ENCODE peak calls at places on chromosomes 11 and 22, in four cellular contexts. One of them, this sample, is unnamed.

GRCh38 chr11:29019960-29020683 is 911.9 kb downstream of the METTL15 start:
- DNase-seq in K562: no peak
- DNase-seq in WTC11: peak; percentile 19
- DNase-seq in HepG2: no peak
- DNase-seq in this sample: no peak

GRCh38 chr11:45265963-45266692 is 20.0 kb downstream of the SYT13 start:
- DNase-seq in WTC11: no peak
- DNase-seq in K562: no peak
- DNase-seq in HepG2: no peak
- DNase-seq in this sample: no peak

GRCh38 chr11:111409915-111410314 is 30.8 kb upstream of the POU2AF1 start:
- DNase-seq in WTC11: no peak
- DNase-seq in HepG2: no peak
- DNase-seq in K562: no peak
- DNase-seq in this sample: no peak

GRCh38 chr11:41522899-41523672 is 63.6 kb upstream of the LRRC4C start:
- DNase-seq in HepG2: no peak
- DNase-seq in WTC11: no peak
- DNase-seq in K562: no peak
- DNase-seq in this sample: no peak

GRCh38 chr11:46235777-46236688 is 41.4 kb upstream of the CREB3L1 start:
- DNase-seq in K562: no peak
- DNase-seq in WTC11: no peak
- DNase-seq in HepG2: no peak
- DNase-seq in this sample: no peak

GRCh38 chr11:70225629-70226582 is 22.8 kb downstream of the FADD start:
- DNase-seq in WTC11: no peak
- DNase-seq in K562: no peak
- DNase-seq in HepG2: no peak
- DNase-seq in this sample: no peak

GRCh38 chr22:37930270-37930951 is 23.0 kb downstream of the C22orf23 start:
- DNase-seq in HepG2: no peak
- DNase-seq in WTC11: peak; percentile 36
- DNase-seq in K562: no peak
- DNase-seq in this sample: peak; percentile 51

GRCh38 chr22:48849963-48850657 is 977.6 kb downstream of the BRD1 start:
- DNase-seq in K562: no peak
- DNase-seq in WTC11: no peak
- DNase-seq in HepG2: no peak
- DNase-seq in this sample: no peak

GRCh38 chr22:36816635-36817428 is at the start of gene PVALB:
- DNase-seq in K562: peak; percentile 19
- DNase-seq in WTC11: peak; percentile 46
- DNase-seq in HepG2: no peak
- DNase-seq in this sample: peak; percentile 84

GRCh38 chr11:46183819-46184218 is 62.6 kb upstream of the PHF21A start:
- DNase-seq in K562: no peak
- DNase-seq in WTC11: no peak
- DNase-seq in HepG2: no peak
- DNase-seq in this sample: no peak

GRCh38 chr11:1263036-1263435 is 40.2 kb downstream of the MUC5B start:
- DNase-seq in K562: no peak
- DNase-seq in WTC11: no peak
- DNase-seq in HepG2: peak; percentile 5
- DNase-seq in this sample: no peak

GRCh38 chr11:116376547-116376946 is 396.2 kb downstream of the BUD13 start:
- DNase-seq in K562: no peak
- DNase-seq in HepG2: peak; percentile 80
- DNase-seq in WTC11: no peak
- DNase-seq in this sample: no peak

GRCh38 chr11:76266269-76266668 is 60.0 kb upstream of the WNT11 start:
- DNase-seq in HepG2: no peak
- DNase-seq in K562: no peak
- DNase-seq in WTC11: no peak
- DNase-seq in this sample: no peak

GRCh38 chr22:45211848-45212247 is 28.8 kb downstream of the KIAA0930 start:
- DNase-seq in HepG2: no peak
- DNase-seq in K562: no peak
- DNase-seq in WTC11: no peak
- DNase-seq in this sample: no peak

GRCh38 chr11:123567466-123567865 is 87.0 kb downstream of the SCN3B start:
- DNase-seq in WTC11: no peak
- DNase-seq in K562: no peak
- DNase-seq in HepG2: no peak
- DNase-seq in this sample: no peak

GRCh38 chr11:113555071-113555739 is 80.0 kb upstream of the DRD2 start:
- DNase-seq in WTC11: no peak
- DNase-seq in K562: peak; percentile 62
- DNase-seq in HepG2: no peak
- DNase-seq in this sample: no peak

GRCh38 chr22:32469799-32470212 is 4.8 kb upstream of the FBXO7 start:
- DNase-seq in WTC11: no peak
- DNase-seq in K562: peak; percentile 64
- DNase-seq in HepG2: no peak
- DNase-seq in this sample: no peak

GRCh38 chr11:124863137-124863825 is 2.0 kb upstream of the ROBO3 start:
- DNase-seq in K562: no peak
- DNase-seq in HepG2: peak; percentile 20
- DNase-seq in WTC11: peak; percentile 44
- DNase-seq in this sample: no peak

GRCh38 chr11:5593146-5593545 is 3.3 kb upstream of the TRIM6 start:
- DNase-seq in K562: no peak
- DNase-seq in WTC11: no peak
- DNase-seq in HepG2: no peak
- DNase-seq in this sample: no peak

GRCh38 chr11:113623114-113623513 is 83.0 kb downstream of the TMPRSS5 start:
- DNase-seq in WTC11: no peak
- DNase-seq in HepG2: no peak
- DNase-seq in K562: no peak
- DNase-seq in this sample: no peak

GRCh38 chr11:131800452-131800851 is 430.0 kb downstream of the NTM start:
- DNase-seq in WTC11: no peak
- DNase-seq in K562: no peak
- DNase-seq in HepG2: no peak
- DNase-seq in this sample: no peak

GRCh38 chr11:83249972-83250593 is 36.1 kb downstream of the CCDC90B start:
- DNase-seq in WTC11: no peak
- DNase-seq in HepG2: peak; percentile 24
- DNase-seq in K562: peak; percentile 52
- DNase-seq in this sample: peak; percentile 32

GRCh38 chr11:81979444-81979843 is 754.2 kb downstream of the FAM181B start:
- DNase-seq in WTC11: no peak
- DNase-seq in HepG2: no peak
- DNase-seq in K562: no peak
- DNase-seq in this sample: no peak

GRCh38 chr11:81970886-81971285 is 762.8 kb downstream of the FAM181B start:
- DNase-seq in K562: no peak
- DNase-seq in HepG2: no peak
- DNase-seq in WTC11: no peak
- DNase-seq in this sample: no peak

DNA sequence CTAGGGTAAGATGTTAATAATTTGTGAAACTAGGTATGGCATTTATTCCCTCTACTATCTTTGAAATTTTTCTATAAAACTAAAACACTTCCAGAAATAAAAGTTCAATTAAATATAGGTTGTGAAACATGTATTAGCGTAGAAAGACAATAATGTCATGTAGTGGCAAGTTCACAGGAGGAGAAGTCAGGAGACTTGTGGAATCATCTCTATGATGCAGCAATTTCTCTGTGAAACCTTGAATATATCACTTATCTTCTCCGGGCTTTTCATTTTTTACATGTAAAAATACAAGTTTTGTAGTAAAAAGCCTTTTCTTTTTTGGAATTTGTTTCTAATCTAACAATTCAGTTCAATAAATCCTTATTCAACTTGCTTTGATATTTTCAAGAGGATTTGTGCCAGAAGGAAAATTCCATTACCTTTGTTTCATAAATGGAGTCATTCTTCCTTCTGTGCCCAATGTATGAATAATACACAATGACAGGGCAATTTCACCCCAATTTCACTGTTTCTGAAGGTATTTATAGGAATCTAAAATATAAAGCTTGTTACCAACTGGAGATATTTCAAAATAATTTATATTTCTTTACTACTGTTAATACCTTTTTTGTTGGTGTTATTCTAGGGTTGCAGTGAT is 758.3 kb downstream of the FAM181B start:
- DNase-seq in K562: no peak
- DNase-seq in HepG2: no peak
- DNase-seq in WTC11: no peak
- DNase-seq in this sample: no peak
- TF ChIP-seq ELF4 in K562: no peak
- TF ChIP-seq ELF4 in HepG2: no peak
- TF ChIP-seq ELF4 in WTC11: no peak
- TF ChIP-seq ELF4 in this sample: no peak

DNA sequence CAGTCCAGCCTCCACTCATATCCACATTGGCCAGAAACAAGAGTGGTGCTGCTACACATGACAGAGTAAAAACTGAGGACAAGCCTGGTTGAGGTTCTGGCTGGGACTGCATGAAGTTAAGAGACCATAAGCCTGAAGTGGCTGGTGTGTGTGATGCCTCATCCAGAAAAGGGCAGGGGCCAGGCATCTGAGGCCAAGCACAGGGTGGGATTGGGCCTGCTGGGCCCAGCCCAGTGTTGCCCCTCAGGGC is 25.3 kb downstream of the ARVCF start:
- DNase-seq in WTC11: no peak
- DNase-seq in HepG2: no peak
- DNase-seq in K562: no peak
- DNase-seq in this sample: no peak
- TF ChIP-seq ELF4 in WTC11: no peak
- TF ChIP-seq ELF4 in HepG2: no peak
- TF ChIP-seq ELF4 in K562: no peak
- TF ChIP-seq ELF4 in this sample: no peak

DNA sequence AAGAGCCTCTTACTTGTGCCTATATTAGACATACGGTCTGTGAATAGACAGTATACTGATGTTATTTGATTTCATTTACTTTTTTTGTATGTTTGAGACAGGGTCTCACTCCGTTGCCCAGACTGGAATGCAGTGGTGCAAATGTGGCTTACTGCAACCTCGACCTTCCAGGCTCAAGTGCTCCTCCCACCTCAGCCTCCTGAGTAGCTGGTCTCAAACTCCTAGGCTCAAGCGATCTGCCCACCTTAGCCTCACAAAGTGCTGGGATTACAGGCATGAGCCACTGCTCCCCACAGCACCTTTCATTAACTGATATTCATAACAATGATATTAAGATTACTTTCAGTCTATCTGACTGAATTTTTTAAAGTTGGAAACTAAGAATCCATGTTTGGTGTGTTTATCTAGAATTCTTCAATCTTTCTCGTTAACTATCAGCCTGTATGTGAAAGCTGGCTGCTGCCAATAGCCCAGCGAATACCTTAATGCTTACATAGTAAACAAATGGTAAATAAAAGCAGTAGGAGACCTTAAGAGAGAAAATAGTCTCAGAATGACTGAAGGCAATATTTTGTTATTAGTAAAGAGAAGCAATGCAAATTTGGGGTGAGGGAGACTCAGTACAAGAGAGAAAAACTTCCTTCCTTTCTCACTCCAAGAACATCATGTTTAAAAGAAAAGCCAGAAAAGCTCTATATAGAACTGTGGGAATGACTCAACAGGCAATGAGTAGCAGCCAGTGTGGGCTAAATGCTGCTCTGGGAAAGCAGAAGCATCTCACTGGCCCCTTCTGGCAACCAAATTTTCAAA is 101.9 kb downstream of the MRTFA start:
- DNase-seq in K562: peak; percentile 10
- DNase-seq in WTC11: no peak
- DNase-seq in HepG2: no peak
- DNase-seq in this sample: no peak
- TF ChIP-seq ELF4 in K562: no peak
- TF ChIP-seq ELF4 in WTC11: no peak
- TF ChIP-seq ELF4 in HepG2: no peak
- TF ChIP-seq ELF4 in this sample: no peak

GRCh38 chr22:44142421-44143116 is 38.2 kb upstream of the PARVG start:
- DNase-seq in HepG2: no peak
- DNase-seq in K562: no peak
- DNase-seq in WTC11: no peak
- DNase-seq in this sample: no peak
- TF ChIP-seq ELF4 in HepG2: no peak
- TF ChIP-seq ELF4 in K562: no peak
- TF ChIP-seq ELF4 in WTC11: no peak
- TF ChIP-seq ELF4 in this sample: no peak

GRCh38 chr11:13207270-13207664 is 70.3 kb upstream of the BMAL1 start:
- DNase-seq in K562: no peak
- DNase-seq in WTC11: no peak
- DNase-seq in HepG2: no peak
- DNase-seq in this sample: no peak

GRCh38 chr11:13210424-13210823 is 67.2 kb upstream of the BMAL1 start:
- DNase-seq in HepG2: peak; percentile 57
- DNase-seq in K562: peak; percentile 16
- DNase-seq in WTC11: peak; percentile 62
- DNase-seq in this sample: peak; percentile 57

GRCh38 chr11:13207665-13208594 is 69.7 kb upstream of the BMAL1 start:
- DNase-seq in WTC11: no peak
- DNase-seq in HepG2: peak; percentile 54
- DNase-seq in K562: peak; percentile 38
- DNase-seq in this sample: no peak

GRCh38 chr11:13209379-13209778 is 68.2 kb upstream of the BMAL1 start:
- DNase-seq in K562: no peak
- DNase-seq in WTC11: no peak
- DNase-seq in HepG2: no peak
- DNase-seq in this sample: no peak

GRCh38 chr11:13208921-13209320 is 68.7 kb upstream of the BMAL1 start:
- DNase-seq in HepG2: no peak
- DNase-seq in WTC11: no peak
- DNase-seq in K562: no peak
- DNase-seq in this sample: no peak
- TF ChIP-seq ELF4 in HepG2: no peak
- TF ChIP-seq ELF4 in WTC11: no peak
- TF ChIP-seq ELF4 in K562: no peak
- TF ChIP-seq ELF4 in this sample: no peak

GRCh38 chr11:27055065-27055682 is 14.6 kb downstream of the BBOX1 start:
- DNase-seq in WTC11: no peak
- DNase-seq in K562: no peak
- DNase-seq in HepG2: peak; percentile 96
- DNase-seq in this sample: no peak

GRCh38 chr11:27061078-27061477 is 20.5 kb downstream of the BBOX1 start:
- DNase-seq in K562: no peak
- DNase-seq in WTC11: no peak
- DNase-seq in HepG2: no peak
- DNase-seq in this sample: no peak

GRCh38 chr11:27064086-27064485 is 23.5 kb downstream of the BBOX1 start:
- DNase-seq in WTC11: no peak
- DNase-seq in HepG2: no peak
- DNase-seq in K562: no peak
- DNase-seq in this sample: no peak

GRCh38 chr11:27059431-27059830 is 18.8 kb downstream of the BBOX1 start:
- DNase-seq in HepG2: no peak
- DNase-seq in K562: no peak
- DNase-seq in WTC11: no peak
- DNase-seq in this sample: no peak

GRCh38 chr11:27058456-27058855 is 17.8 kb downstream of the BBOX1 start:
- DNase-seq in WTC11: no peak
- DNase-seq in K562: no peak
- DNase-seq in HepG2: no peak
- DNase-seq in this sample: no peak
- TF ChIP-seq ELF4 in WTC11: no peak
- TF ChIP-seq ELF4 in K562: no peak
- TF ChIP-seq ELF4 in HepG2: no peak
- TF ChIP-seq ELF4 in this sample: no peak

GRCh38 chr11:68804786-68805185 is 36.9 kb downstream of the CPT1A start:
- DNase-seq in WTC11: peak; percentile 35
- DNase-seq in K562: no peak
- DNase-seq in HepG2: no peak
- DNase-seq in this sample: no peak
- TF ChIP-seq ELF4 in WTC11: no peak
- TF ChIP-seq ELF4 in K562: no peak
- TF ChIP-seq ELF4 in HepG2: no peak
- TF ChIP-seq ELF4 in this sample: no peak

This sample was measured in HEK293T.